ENCODE peak calls at places on chromosomes 6 and 20, in eight cellular contexts. L, O, X, K, N, A, R and G are unnamed samples.

GRCh38 chr20:4280731-4281130 is 265.4 kb upstream of the RNF24 start:
- DNase-seq in K (no peak), A (no peak), X (no peak), R (no peak), L (no peak), O (no peak), N (no peak), G (no peak)

GRCh38 chr20:58754584-58754983 is 62.0 kb downstream of the NPEPL1 start:
- DNase-seq in A (no peak), X (no peak), N (no peak), K (no peak), R (no peak), O (no peak), L (no peak), G (no peak)

GRCh38 chr6:26240157-26240980 is 124.6 kb upstream of the BTN3A2 start:
- DNase-seq in N (peak; percentile 59), R (peak; percentile 64), A (peak; percentile 69), X (peak; percentile 81), K (peak; percentile 56), L (peak; percentile 81), O (peak; percentile 75), G (peak; percentile 88)

GRCh38 chr6:157235600-157236039 is 87.7 kb downstream of the TMEM242 start:
- DNase-seq in L (peak; percentile 76), R (no peak), N (no peak), K (peak; percentile 16), X (peak; percentile 59), O (peak; percentile 47), A (no peak), G (peak; percentile 63)

GRCh38 chr6:33080127-33081089 is 4.6 kb downstream of the HLA-DPB1 start:
- DNase-seq in L (peak; percentile 80), R (no peak), O (peak; percentile 14), X (peak; percentile 80), K (no peak), N (peak; percentile 56), A (peak; percentile 84), G (peak; percentile 31)

GRCh38 chr20:38217791-38218565 is 42.6 kb downstream of the KIAA1755 start:
- DNase-seq in N (no peak), A (no peak), O (peak; percentile 96), L (no peak), R (peak; percentile 74), K (no peak), X (peak; percentile 44), G (no peak)

GRCh38 chr6:7911345-7911725 is 747 bp upstream of the TXNDC5 start:
- DNase-seq in X (no peak), L (peak; percentile 60), R (no peak), O (no peak), K (no peak), N (no peak), A (no peak), G (no peak)

GRCh38 chr6:156700440-156701057 is 76.6 kb upstream of the ARID1B start:
- DNase-seq in N (no peak), X (no peak), O (no peak), R (no peak), K (no peak), A (no peak), L (no peak), G (no peak)

GRCh38 chr20:45470939-45471338 is 1.4 kb downstream of the WFDC2 start:
- DNase-seq in N (no peak), R (no peak), L (no peak), A (no peak), K (no peak), X (no peak), O (peak; percentile 10), G (peak; percentile 20)

GRCh38 chr20:53677447-53678314 is 84.0 kb upstream of the ZNF217 start:
- DNase-seq in K (no peak), X (peak; percentile 38), R (no peak), A (no peak), O (peak; percentile 84), N (no peak), L (peak; percentile 80), G (peak; percentile 56)

GRCh38 chr6:513961-514360 is 122.4 kb downstream of the IRF4 start:
- DNase-seq in N (no peak), L (no peak), K (no peak), A (no peak), X (no peak), O (no peak), R (no peak), G (no peak)

GRCh38 chr20:24587384-24588046 is 118.1 kb downstream of the SYNDIG1 start:
- DNase-seq in R (no peak), K (no peak), L (no peak), N (no peak), X (no peak), A (no peak), O (no peak), G (no peak)

GRCh38 chr20:409697-410559 is 1.8 kb downstream of the RBCK1 start:
- DNase-seq in N (no peak), A (no peak), O (no peak), K (no peak), L (peak; percentile 58), X (no peak), R (no peak), G (peak; percentile 28)

GRCh38 chr6:112311950-112312547 is 35.1 kb upstream of the RFPL4B start:
- DNase-seq in X (peak; percentile 13), L (no peak), O (peak; percentile 63), A (no peak), R (no peak), N (no peak), K (no peak), G (peak; percentile 14)

GRCh38 chr6:12483712-12484111 is 193.6 kb downstream of the EDN1 start:
- DNase-seq in X (no peak), L (no peak), A (no peak), O (peak; percentile 95), R (peak; percentile 66), N (no peak), K (no peak), G (peak; percentile 20)

GRCh38 chr20:45080867-45081616 is 19.9 kb downstream of the KCNS1 start:
- DNase-seq in O (no peak), L (no peak), R (no peak), N (no peak), K (no peak), A (no peak), X (no peak), G (no peak)

GRCh38 chr20:663315-664090 is 10.5 kb upstream of the SRXN1 start:
- DNase-seq in K (no peak), X (no peak), L (no peak), A (no peak), R (no peak), O (no peak), N (no peak), G (peak; percentile 22)

GRCh38 chr6:107712523-107713213 is 111.4 kb downstream of the SCML4 start:
- DNase-seq in X (no peak), L (no peak), A (no peak), K (no peak), O (peak; percentile 40), R (no peak), N (no peak), G (peak; percentile 46)

GRCh38 chr20:41352106-41352505 is 11.5 kb downstream of the LPIN3 start:
- DNase-seq in X (no peak), O (no peak), K (no peak), N (no peak), A (no peak), R (no peak), L (no peak), G (no peak)

DNA sequence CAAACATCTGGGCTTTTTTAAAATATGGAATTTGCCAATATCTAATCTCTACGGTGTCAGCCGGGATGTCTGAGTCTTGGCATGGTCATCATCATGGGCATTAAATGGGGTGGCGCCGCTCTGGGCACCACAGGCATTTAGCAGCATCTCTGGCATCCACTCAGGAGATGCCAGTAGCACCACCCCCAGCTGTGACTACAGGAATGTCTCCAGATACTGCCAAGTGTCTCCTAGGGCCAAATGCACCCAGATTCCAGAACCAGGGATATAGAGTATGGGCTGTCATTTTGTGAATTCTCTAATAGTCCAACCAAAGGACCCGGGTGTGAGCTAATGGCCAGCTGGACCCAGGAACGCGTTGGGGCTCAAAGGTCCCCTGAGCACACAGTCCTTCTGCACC is 361.0 kb downstream of the TAF4 start:
- DNase-seq in R (no peak), N (no peak), A (no peak), X (no peak), O (no peak), L (no peak), K (no peak), G (no peak)
- TF ChIP-seq CTCF in R (no peak), N (no peak), A (no peak), X (no peak), O (no peak), L (no peak), K (no peak), G (no peak)

DNA sequence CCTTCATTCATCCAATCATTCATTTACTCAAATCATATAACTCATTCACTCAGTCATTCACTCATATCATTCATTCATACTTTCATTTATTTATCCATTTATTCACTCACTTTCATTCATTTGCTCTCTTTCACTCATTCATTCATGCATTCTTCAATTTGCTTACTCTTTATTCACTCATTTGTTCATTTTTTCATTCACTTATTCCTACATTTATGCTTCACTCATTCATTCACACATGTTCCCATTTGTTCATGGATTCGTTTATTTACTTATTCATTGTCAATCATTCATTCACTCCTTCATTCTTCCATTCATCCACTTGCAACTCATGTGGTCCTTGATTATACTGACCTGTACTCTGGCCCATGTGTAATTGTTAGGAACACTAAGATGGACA is 39.4 kb downstream of the SNRPB start:
- DNase-seq in K (no peak), N (no peak), O (no peak), R (no peak), X (no peak), L (no peak), A (no peak), G (no peak)
- TF ChIP-seq CTCF in K (no peak), N (no peak), O (no peak), R (no peak), X (no peak), L (no peak), A (no peak), G (no peak)

DNA sequence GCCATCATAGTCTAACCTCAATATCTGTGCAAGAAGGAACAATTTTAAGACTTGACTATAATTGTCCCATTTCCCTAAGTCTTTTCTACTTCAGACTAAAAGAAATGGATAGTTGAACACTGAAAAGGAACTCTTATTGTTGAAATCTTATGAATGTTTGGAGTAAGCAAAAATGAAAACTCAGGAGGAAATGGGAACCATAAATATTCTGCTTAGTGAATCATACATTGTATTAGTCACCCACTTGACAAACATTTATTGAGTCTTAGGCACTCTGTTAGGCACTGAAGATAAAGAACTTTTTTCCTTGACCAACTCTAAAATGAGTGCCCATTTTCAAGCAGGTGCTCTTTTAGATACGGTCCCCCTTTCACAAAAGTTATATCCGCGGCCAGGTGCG is 8.7 kb downstream of the CCDC170 start:
- DNase-seq in N (no peak), R (no peak), A (no peak), X (no peak), L (no peak), K (no peak), O (peak; percentile 41), G (no peak)
- TF ChIP-seq CTCF in N (no peak), R (no peak), A (no peak), X (no peak), L (no peak), K (no peak), O (no peak), G (no peak)

DNA sequence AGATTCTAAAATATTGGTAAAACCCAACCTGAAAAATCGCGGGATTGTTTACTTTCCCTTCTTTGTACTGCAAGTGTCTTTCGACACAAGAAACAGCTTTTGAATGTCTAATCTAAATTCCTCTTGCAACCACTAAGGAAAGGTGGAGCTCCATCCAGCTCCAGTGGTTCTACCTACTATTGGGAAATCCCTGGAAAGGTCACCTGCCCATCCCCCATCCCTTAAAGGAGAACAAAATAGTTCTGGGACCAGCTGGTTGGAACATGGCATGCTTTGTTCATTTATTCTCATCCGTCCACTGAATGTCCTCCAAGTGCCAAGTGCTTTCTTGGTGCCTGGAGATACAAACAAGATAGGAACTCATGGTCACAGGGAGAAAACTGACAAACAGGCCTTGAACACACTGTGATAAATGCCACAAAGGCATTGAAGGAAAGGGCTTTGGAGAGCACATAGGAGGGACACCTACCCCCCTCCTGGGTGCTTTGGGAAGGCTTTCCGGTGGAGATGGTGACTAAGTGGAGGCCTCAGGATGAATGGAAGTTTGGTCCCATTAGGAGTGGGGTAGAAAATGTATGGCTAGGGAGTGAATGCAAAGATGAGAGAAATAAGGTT is 2.3 kb upstream of the CITED2 start:
- DNase-seq in A (no peak), N (peak; percentile 80), K (no peak), O (peak; percentile 79), R (no peak), L (peak; percentile 76), X (peak; percentile 49), G (no peak)
- TF ChIP-seq CTCF in A (no peak), N (no peak), K (no peak), O (peak; percentile 26), R (no peak), L (peak; percentile 50), X (no peak), G (no peak)